ENCODE peak calls at places on chromosomes 16 and 17, in four cellular contexts. H is tibial nerve, F is left ventricle myocardium inferior, K is heart right ventricle. R is an unnamed sample.

GRCh38 chr17:68527314-68527713 is 15.1 kb downstream of the PRKAR1A start:
- DNase-seq in K (no peak), H (no peak), F (no peak), R (no peak)

GRCh38 chr17:34437188-34437587 is 74.2 kb upstream of the CCL1 start:
- DNase-seq in F (no peak), K (no peak), H (no peak), R (no peak)

GRCh38 chr17:28125530-28126382 is 83.3 kb downstream of the NLK start:
- DNase-seq in H (no peak), K (no peak), F (no peak), R (no peak)

GRCh38 chr16:50722410-50722737 is 19.5 kb upstream of the CYLD start:
- DNase-seq in H (no peak), F (no peak), K (no peak), R (no peak)

GRCh38 chr17:12994341-12995074 is 23.3 kb downstream of the ELAC2 start:
- DNase-seq in F (no peak), H (no peak), K (no peak), R (no peak)

GRCh38 chr17:45388604-45389325 is 43.9 kb downstream of the ARHGAP27 start:
- DNase-seq in F (no peak), K (no peak), H (no peak), R (no peak)

GRCh38 chr16:86877108-86877507 is 298.8 kb downstream of the FOXL1 start:
- DNase-seq in K (no peak), H (no peak), F (no peak), R (no peak)

GRCh38 chr17:82947051-82947991 is 107.5 kb upstream of the ZNF750 start:
- DNase-seq in F (peak; percentile 8), K (no peak), H (no peak), R (no peak)

GRCh38 chr16:855471-855870 is 54.9 kb upstream of the GNG13 start:
- DNase-seq in H (no peak), K (no peak), F (no peak), R (no peak)

GRCh38 chr16:56480776-56481467 is 29.6 kb downstream of the OGFOD1 start:
- DNase-seq in H (no peak), F (no peak), K (no peak), R (no peak)

GRCh38 chr16:50585331-50585776 is 37.2 kb downstream of the NKD1 start:
- DNase-seq in F (peak; percentile 74), H (peak; percentile 28), K (peak; percentile 77), R (no peak)

GRCh38 chr16:3652373-3653037 is 2.0 kb upstream of the DNASE1 start:
- DNase-seq in F (no peak), K (no peak), H (no peak), R (no peak)

GRCh38 chr17:3710951-3711383 is 12.7 kb upstream of the HASPIN start:
- DNase-seq in H (no peak), F (no peak), K (no peak), R (no peak)

GRCh38 chr16:49857423-49858181 is 1.7 kb upstream of the ZNF423 start:
- DNase-seq in K (peak; percentile 62), H (no peak), F (peak; percentile 61), R (no peak)

GRCh38 chr17:39576187-39576586 is 31.5 kb downstream of the NEUROD2 start:
- DNase-seq in H (no peak), F (no peak), K (no peak), R (no peak)

GRCh38 chr16:4323845-4324478 is 8.1 kb downstream of the GLIS2 start:
- DNase-seq in F (peak; percentile 70), H (peak; percentile 52), K (peak; percentile 70), R (no peak)

GRCh38 chr16:86037999-86038922 is 139.3 kb downstream of the IRF8 start:
- DNase-seq in K (no peak), H (no peak), F (no peak), R (no peak)

GRCh38 chr17:245611-246010 is 64.2 kb upstream of the DOC2B start:
- DNase-seq in F (peak; percentile 6), K (no peak), H (no peak), R (no peak)

GRCh38 chr16:72094266-72094610 is 591 bp downstream of the DHX38 start:
- DNase-seq in K (no peak), F (no peak), H (no peak), R (no peak)

GRCh38 chr16:88754912-88755744 is 29.9 kb downstream of the PIEZO1 start:
- DNase-seq in F (no peak), K (no peak), H (no peak), R (no peak)

GRCh38 chr16:35598696-35599332 is 2139.4 kb downstream of the TP53TG3F start:
- DNase-seq in H (no peak), K (no peak), F (no peak), R (no peak)

GRCh38 chr16:31215287-31216115 is 1.4 kb downstream of the PYDC1 start:
- DNase-seq in H (no peak), F (peak; percentile 62), K (peak; percentile 62), R (no peak)
- H3K27me3 ChIP-seq in H (no peaks in the 10 kb centered on the region), F (peaks cover 59% of the 10 kb centered on the region), K (no peaks in the 10 kb centered on the region), R (no peaks in the 10 kb centered on the region)

GRCh38 chr17:8149419-8150193 is 2.6 kb downstream of the PER1 start:
- DNase-seq in F (no peak), H (peak; percentile 16), K (no peak), R (no peak)
- H3K4me1 ChIP-seq in F (peaks cover 81% of the 10 kb centered on the region), H (peaks cover 34% of the 10 kb centered on the region), K (peaks cover 49% of the 10 kb centered on the region), R (peaks cover 24% of the 10 kb centered on the region)

GRCh38 chr17:1907216-1907631 is 77.4 kb downstream of the RPA1 start:
- DNase-seq in F (no peak), H (no peak), K (no peak), R (no peak)

GRCh38 chr17:1908699-1909309 is 79.0 kb downstream of the RPA1 start:
- DNase-seq in K (no peak), H (peak; percentile 79), F (peak; percentile 27), R (peak; percentile 39)

GRCh38 chr17:1912146-1912545 is 82.3 kb downstream of the RPA1 start:
- DNase-seq in F (no peak), H (no peak), K (no peak), R (no peak)

GRCh38 chr17:1907818-1908698 is 78.3 kb downstream of the RPA1 start:
- DNase-seq in K (no peak), H (no peak), F (no peak), R (no peak)

GRCh38 chr17:1909985-1910384 is 80.2 kb downstream of the RPA1 start:
- DNase-seq in H (no peak), K (no peak), F (no peak), R (no peak)
- H3K27me3 ChIP-seq in H (no peaks in the 10 kb centered on the region), K (peaks cover 10% of the 10 kb centered on the region), F (peaks cover 75% of the 10 kb centered on the region), R (peaks cover 2% of the 10 kb centered on the region)

DNA sequence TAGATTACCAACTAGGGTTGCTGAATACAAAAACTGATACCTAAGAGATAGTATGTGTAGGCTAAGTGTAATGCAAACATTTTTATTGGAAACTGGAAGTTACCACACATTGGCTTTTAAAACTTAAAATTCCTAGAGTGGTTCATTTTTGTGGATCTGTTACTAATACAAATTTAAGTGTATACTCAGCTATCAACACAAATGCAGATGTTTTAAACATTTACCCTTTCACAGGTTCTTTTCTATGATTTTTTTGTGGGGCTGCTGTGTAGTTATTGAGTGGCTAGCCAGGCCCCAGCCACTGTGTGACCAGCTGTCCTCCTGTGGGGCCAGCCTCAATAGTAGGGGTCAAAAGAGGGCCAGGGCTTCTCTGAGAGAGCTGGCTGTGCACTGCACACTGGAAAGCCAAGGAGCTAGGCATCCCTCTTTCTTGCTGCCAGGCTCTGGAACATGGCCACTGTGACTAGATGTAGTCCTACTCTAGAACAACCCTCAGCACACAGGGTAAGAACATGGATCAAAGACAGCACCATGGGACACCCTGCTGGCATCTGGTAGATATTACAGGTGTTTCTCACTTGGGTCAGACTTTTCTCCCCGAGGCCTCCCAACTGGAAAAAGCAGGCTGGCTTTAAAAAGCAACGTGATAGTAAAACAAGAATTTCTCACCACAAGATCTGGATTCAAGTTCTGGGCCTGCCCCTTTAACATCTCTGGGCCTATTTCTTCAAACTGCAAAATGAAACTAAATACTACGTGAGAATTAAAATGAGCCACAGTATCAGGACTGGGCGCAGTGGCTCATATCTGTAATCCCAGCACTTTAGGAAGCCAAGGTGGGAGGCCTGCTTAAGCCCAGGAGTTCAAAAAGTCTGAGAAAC is 7.3 kb upstream of the VEZF1 start:
- DNase-seq in F (peak; percentile 37), K (peak; percentile 29), H (peak; percentile 61), R (peak; percentile 52)
- H3K4me1 ChIP-seq in F (peaks cover 60% of the 10 kb centered on the region), K (peaks cover 20% of the 10 kb centered on the region), H (peaks cover 14% of the 10 kb centered on the region), R (peaks cover 80% of the 10 kb centered on the region)

GRCh38 chr17:38427160-38427949 is 909 bp upstream of the ARHGAP23 start:
- DNase-seq in F (no peak), K (no peak), H (no peak), R (no peak)

GRCh38 chr17:38428150-38428642 is at the start of gene ARHGAP23:
- DNase-seq in K (peak; percentile 80), H (no peak), F (peak; percentile 77), R (no peak)

GRCh38 chr17:38430316-38430715 is 2.1 kb downstream of the ARHGAP23 start:
- DNase-seq in F (no peak), H (no peak), K (no peak), R (no peak)

GRCh38 chr17:38429476-38430100 is 1.3 kb downstream of the ARHGAP23 start:
- DNase-seq in H (no peak), F (no peak), K (no peak), R (no peak)

DNA sequence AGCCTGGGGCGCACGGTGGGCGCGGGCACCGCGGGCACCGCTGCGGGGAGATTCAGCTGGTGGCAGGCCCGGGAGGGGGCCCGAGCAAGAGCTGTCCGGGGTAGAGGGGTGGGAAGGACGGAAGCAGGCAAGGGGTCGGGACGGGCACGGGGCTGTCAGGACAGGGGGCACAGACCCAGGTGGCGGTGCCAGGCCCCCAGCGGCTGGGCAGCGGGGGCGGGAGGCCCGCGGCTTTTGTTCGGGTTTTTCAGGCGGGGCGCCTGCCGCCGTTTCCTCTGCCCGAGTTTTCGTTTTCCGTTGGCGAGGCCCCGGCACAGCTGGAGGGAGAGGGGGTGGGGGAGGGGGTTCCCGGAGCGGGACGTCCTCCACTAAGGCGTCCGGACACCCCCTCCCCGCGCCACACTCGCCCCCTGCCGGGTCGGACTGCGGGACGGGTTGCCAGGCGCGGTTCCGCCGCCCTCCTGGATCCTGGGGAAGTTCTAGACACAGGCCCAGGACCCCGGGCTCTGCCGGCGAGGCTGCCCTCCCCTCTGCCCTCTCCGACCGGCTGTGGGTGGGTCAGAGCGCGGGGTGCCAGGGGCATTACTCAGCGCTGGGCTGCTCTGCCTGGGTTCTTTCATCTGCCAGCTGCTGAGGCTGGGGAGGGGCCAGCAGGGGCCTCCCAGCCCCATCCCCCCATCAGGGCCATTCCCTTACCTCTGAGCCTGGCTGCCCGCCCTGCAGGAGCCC is 543 bp downstream of the ARHGAP23 start:
- DNase-seq in F (peak; percentile 68), H (no peak), K (peak; percentile 68), R (no peak)
- H3K27me3 ChIP-seq in F (no peaks in the 10 kb centered on the region), H (no peaks in the 10 kb centered on the region), K (no peaks in the 10 kb centered on the region), R (no peaks in the 10 kb centered on the region)

GRCh38 chr17:66369830-66370229 is 67.4 kb downstream of the PRKCA start:
- DNase-seq in K (no peak), H (no peak), F (no peak), R (no peak)
- H3K4me1 ChIP-seq in K (no peaks in the 10 kb centered on the region), H (peaks cover 10% of the 10 kb centered on the region), F (peaks cover 11% of the 10 kb centered on the region), R (peaks cover 47% of the 10 kb centered on the region)

DNA sequence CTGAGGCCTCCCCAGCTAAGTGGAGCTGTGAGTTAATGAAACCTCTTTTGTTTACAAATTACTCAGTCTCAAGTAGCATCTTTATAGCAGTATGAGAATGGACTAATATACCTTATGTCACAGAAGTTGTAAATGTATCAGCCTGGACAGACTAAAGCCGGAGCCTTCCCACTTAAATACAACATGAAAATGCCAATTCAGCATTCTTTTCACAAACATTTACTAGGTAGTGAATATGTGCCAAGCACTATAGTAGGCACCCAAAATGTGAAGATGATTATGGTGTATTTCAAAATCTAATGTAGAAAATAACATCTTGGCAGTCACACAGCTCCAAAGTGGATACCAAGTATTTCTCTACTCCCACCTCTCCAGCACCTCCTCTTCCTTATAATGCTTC is 693.0 kb downstream of the KCNJ2 start:
- DNase-seq in F (no peak), H (no peak), K (no peak), R (no peak)
- H3K27me3 ChIP-seq in F (no peaks in the 10 kb centered on the region), H (no peaks in the 10 kb centered on the region), K (no peaks in the 10 kb centered on the region), R (no peaks in the 10 kb centered on the region)

GRCh38 chr17:17959520-17960361 is 12.5 kb downstream of the TOM1L2 start:
- DNase-seq in H (no peak), F (no peak), K (no peak), R (peak; percentile 69)
- H3K4me1 ChIP-seq in H (peaks cover 48% of the 10 kb centered on the region), F (peaks cover 82% of the 10 kb centered on the region), K (peaks cover 57% of the 10 kb centered on the region), R (peaks cover 49% of the 10 kb centered on the region)